ENCODE peak calls at places on chromosome 20, in ten cellular contexts. T is HAP-1; S is astrocyte of the cerebellum; Z is OCI-LY7; G is stimulated activated CD4-positive, alpha-beta T cell treated with anti-CD3 and anti-CD28 coated beads, Interleukin-1b, Interleukin-23, amount 100 ng/mL, for 24 hours; H is NCI-H2081; K is cerebellar nuclear complex; P is cortex of kidney; M is GM13977; L is posterior cingulate gyrus. X is an unnamed sample.

GRCh38 chr20:12409501-12409900 is 491.8 kb downstream of the BTBD3 start:
- DNase-seq in T (no peak), H (no peak), M (no peak), P (no peak), L (no peak), G (no peak), S (no peak), Z (no peak), K (no peak), X (no peak)

GRCh38 chr20:17024513-17025105 is 202.2 kb upstream of the PCSK2 start:
- DNase-seq in P (no peak), K (no peak), H (no peak), T (no peak), M (no peak), S (peak; percentile 72), L (no peak), Z (no peak), G (no peak), X (no peak)

GRCh38 chr20:58833921-58834320 is 16.8 kb downstream of the GNAS-AS1 start:
- DNase-seq in T (no peak), P (no peak), M (no peak), Z (no peak), H (no peak), S (no peak), G (no peak), L (no peak), K (no peak), X (no peak)

GRCh38 chr20:62967628-62968351 is 15.3 kb downstream of the SLC17A9 start:
- DNase-seq in H (no peak), L (no peak), T (no peak), K (no peak), M (no peak), G (no peak), Z (no peak), P (no peak), S (no peak), X (no peak)

GRCh38 chr20:640674-641515 is 12.1 kb downstream of the SRXN1 start:
- DNase-seq in S (no peak), Z (no peak), T (no peak), L (no peak), K (no peak), P (no peak), G (no peak), H (no peak), M (no peak), X (no peak)

GRCh38 chr20:14481863-14482262 is 144.5 kb upstream of the FLRT3 start:
- DNase-seq in M (no peak), P (no peak), G (no peak), Z (no peak), S (no peak), L (no peak), H (no peak), T (no peak), K (no peak), X (no peak)

GRCh38 chr20:11204926-11205768 is 531.3 kb upstream of the JAG1 start:
- DNase-seq in M (peak; percentile 9), K (no peak), Z (peak; percentile 50), S (peak; percentile 45), P (no peak), T (peak; percentile 68), L (no peak), H (peak; percentile 17), G (no peak), X (peak; percentile 1)

GRCh38 chr20:4154958-4155411 is 139.6 kb upstream of the RNF24 start:
- DNase-seq in K (no peak), L (no peak), Z (no peak), S (no peak), G (no peak), H (no peak), T (no peak), M (no peak), P (no peak), X (no peak)

GRCh38 chr20:6051505-6051904 is 2.4 kb downstream of the LRRN4 start:
- DNase-seq in P (no peak), S (peak; percentile 73), L (no peak), G (no peak), Z (no peak), K (no peak), T (no peak), M (no peak), H (no peak), X (no peak)

GRCh38 chr20:39453890-39454289 is 491.7 kb downstream of the DHX35 start:
- DNase-seq in G (no peak), K (no peak), P (no peak), M (no peak), S (no peak), T (no peak), L (no peak), Z (no peak), H (no peak), X (no peak)

GRCh38 chr20:16975682-16976081 is 227.5 kb downstream of the OTOR start:
- DNase-seq in Z (no peak), P (no peak), T (no peak), H (no peak), L (no peak), S (no peak), G (no peak), M (no peak), K (peak; percentile 20), X (no peak)

GRCh38 chr20:5122861-5123260 is 3.1 kb upstream of the PCNA start:
- DNase-seq in L (no peak), H (no peak), P (no peak), K (no peak), T (no peak), S (no peak), G (no peak), M (no peak), Z (no peak), X (no peak)

GRCh38 chr20:44714102-44714700 is 968 bp upstream of the CCN5 start:
- DNase-seq in H (no peak), P (no peak), S (no peak), K (no peak), T (no peak), G (no peak), L (no peak), Z (no peak), M (no peak), X (no peak)

GRCh38 chr20:31595654-31596411 is 9.3 kb upstream of the ID1 start:
- DNase-seq in S (no peak), T (peak; percentile 97), H (no peak), Z (no peak), K (no peak), L (no peak), M (no peak), G (no peak), P (no peak), X (peak; percentile 32)

GRCh38 chr20:341682-342081 is 5.2 kb upstream of the NRSN2 start:
- DNase-seq in L (no peak), Z (no peak), M (no peak), G (no peak), P (no peak), H (no peak), T (no peak), K (no peak), S (no peak), X (no peak)

GRCh38 chr20:944774-945410 is 28.8 kb upstream of the ANGPT4 start:
- DNase-seq in M (no peak), K (no peak), G (no peak), H (no peak), L (no peak), T (no peak), Z (no peak), P (no peak), S (no peak), X (no peak)

GRCh38 chr20:19858972-19859371 is 100.9 kb downstream of the RIN2 start:
- DNase-seq in S (no peak), K (no peak), T (no peak), L (no peak), Z (no peak), M (no peak), P (no peak), H (no peak), G (no peak), X (no peak)

GRCh38 chr20:39069976-39070375 is 107.8 kb downstream of the DHX35 start:
- DNase-seq in G (no peak), T (no peak), P (no peak), M (no peak), L (no peak), S (no peak), Z (no peak), H (no peak), K (no peak), X (no peak)